ENCODE peak calls at places on chromosome 9, in five cellular contexts. One of them, this sample, is unnamed.

GRCh38 chr9:77820293-77820954 is 172.3 kb upstream of the GNA14 start:
- DNase-seq in hepatocyte: peak
- DNase-seq in non-pigmented ciliary epithelial cell: no peak
- DNase-seq in stimulated activated CD4-positive, alpha-beta T cell treated with anti-CD3 and anti-CD28 coated beads, Interleukin-2, amount 100 ng/mL, for 4 hours: no peak
- DNase-seq in GM03348: peak
- DNase-seq in this sample: no peak

GRCh38 chr9:91117959-91118651 is 243.6 kb downstream of the AUH start:
- DNase-seq in GM03348: peak
- DNase-seq in stimulated activated CD4-positive, alpha-beta T cell treated with anti-CD3 and anti-CD28 coated beads, Interleukin-2, amount 100 ng/mL, for 4 hours: no peak
- DNase-seq in hepatocyte: peak
- DNase-seq in non-pigmented ciliary epithelial cell: peak
- DNase-seq in this sample: peak

GRCh38 chr9:124436320-124436719 is 13.9 kb upstream of the ADGRD2 start:
- DNase-seq in GM03348: no peak
- DNase-seq in hepatocyte: no peak
- DNase-seq in stimulated activated CD4-positive, alpha-beta T cell treated with anti-CD3 and anti-CD28 coated beads, Interleukin-2, amount 100 ng/mL, for 4 hours: no peak
- DNase-seq in non-pigmented ciliary epithelial cell: no peak
- DNase-seq in this sample: no peak

GRCh38 chr9:93209576-93210323 is 25.8 kb downstream of the WNK2 start:
- DNase-seq in GM03348: no peak
- DNase-seq in hepatocyte: no peak
- DNase-seq in stimulated activated CD4-positive, alpha-beta T cell treated with anti-CD3 and anti-CD28 coated beads, Interleukin-2, amount 100 ng/mL, for 4 hours: no peak
- DNase-seq in non-pigmented ciliary epithelial cell: no peak
- DNase-seq in this sample: no peak

GRCh38 chr9:126692759-126693427 is 79.2 kb downstream of the LMX1B start:
- DNase-seq in stimulated activated CD4-positive, alpha-beta T cell treated with anti-CD3 and anti-CD28 coated beads, Interleukin-2, amount 100 ng/mL, for 4 hours: no peak
- DNase-seq in non-pigmented ciliary epithelial cell: no peak
- DNase-seq in hepatocyte: no peak
- DNase-seq in GM03348: no peak
- DNase-seq in this sample: no peak

GRCh38 chr9:72315089-72315509 is 49.9 kb downstream of the ZFAND5 start:
- DNase-seq in non-pigmented ciliary epithelial cell: no peak
- DNase-seq in hepatocyte: peak
- DNase-seq in GM03348: peak
- DNase-seq in stimulated activated CD4-positive, alpha-beta T cell treated with anti-CD3 and anti-CD28 coated beads, Interleukin-2, amount 100 ng/mL, for 4 hours: no peak
- DNase-seq in this sample: peak

GRCh38 chr9:131738838-131739191 is 1.1 kb downstream of the RAPGEF1 start:
- DNase-seq in non-pigmented ciliary epithelial cell: no peak
- DNase-seq in GM03348: no peak
- DNase-seq in stimulated activated CD4-positive, alpha-beta T cell treated with anti-CD3 and anti-CD28 coated beads, Interleukin-2, amount 100 ng/mL, for 4 hours: no peak
- DNase-seq in hepatocyte: peak
- DNase-seq in this sample: no peak

GRCh38 chr9:34659592-34660253 is 2.7 kb downstream of the CCL27 start:
- DNase-seq in GM03348: no peak
- DNase-seq in hepatocyte: peak
- DNase-seq in non-pigmented ciliary epithelial cell: no peak
- DNase-seq in stimulated activated CD4-positive, alpha-beta T cell treated with anti-CD3 and anti-CD28 coated beads, Interleukin-2, amount 100 ng/mL, for 4 hours: no peak
- DNase-seq in this sample: no peak

GRCh38 chr9:124292696-124293593 is 35.2 kb downstream of the NEK6 start:
- DNase-seq in stimulated activated CD4-positive, alpha-beta T cell treated with anti-CD3 and anti-CD28 coated beads, Interleukin-2, amount 100 ng/mL, for 4 hours: no peak
- DNase-seq in non-pigmented ciliary epithelial cell: no peak
- DNase-seq in GM03348: no peak
- DNase-seq in hepatocyte: no peak
- DNase-seq in this sample: no peak

GRCh38 chr9:136806067-136806466 is 1.7 kb upstream of the RABL6 start:
- DNase-seq in GM03348: no peak
- DNase-seq in stimulated activated CD4-positive, alpha-beta T cell treated with anti-CD3 and anti-CD28 coated beads, Interleukin-2, amount 100 ng/mL, for 4 hours: no peak
- DNase-seq in non-pigmented ciliary epithelial cell: no peak
- DNase-seq in hepatocyte: no peak
- DNase-seq in this sample: no peak

GRCh38 chr9:104780796-104781395 is 17.0 kb downstream of the NIPSNAP3B start:
- DNase-seq in stimulated activated CD4-positive, alpha-beta T cell treated with anti-CD3 and anti-CD28 coated beads, Interleukin-2, amount 100 ng/mL, for 4 hours: no peak
- DNase-seq in hepatocyte: no peak
- DNase-seq in non-pigmented ciliary epithelial cell: no peak
- DNase-seq in GM03348: peak
- DNase-seq in this sample: peak

GRCh38 chr9:88197781-88198345 is 59.6 kb upstream of the SPATA31C2 start:
- DNase-seq in non-pigmented ciliary epithelial cell: peak
- DNase-seq in stimulated activated CD4-positive, alpha-beta T cell treated with anti-CD3 and anti-CD28 coated beads, Interleukin-2, amount 100 ng/mL, for 4 hours: no peak
- DNase-seq in GM03348: peak
- DNase-seq in hepatocyte: peak
- DNase-seq in this sample: peak

GRCh38 chr9:110842169-110842568 is 173.6 kb downstream of the MUSK start:
- DNase-seq in hepatocyte: peak
- DNase-seq in non-pigmented ciliary epithelial cell: no peak
- DNase-seq in GM03348: no peak
- DNase-seq in stimulated activated CD4-positive, alpha-beta T cell treated with anti-CD3 and anti-CD28 coated beads, Interleukin-2, amount 100 ng/mL, for 4 hours: no peak
- DNase-seq in this sample: no peak

GRCh38 chr9:36840895-36841536 is 193.1 kb downstream of the PAX5 start:
- DNase-seq in non-pigmented ciliary epithelial cell: no peak
- DNase-seq in stimulated activated CD4-positive, alpha-beta T cell treated with anti-CD3 and anti-CD28 coated beads, Interleukin-2, amount 100 ng/mL, for 4 hours: no peak
- DNase-seq in hepatocyte: no peak
- DNase-seq in GM03348: no peak
- DNase-seq in this sample: no peak

GRCh38 chr9:34171753-34172535 is 6.9 kb upstream of the UBAP1 start:
- DNase-seq in stimulated activated CD4-positive, alpha-beta T cell treated with anti-CD3 and anti-CD28 coated beads, Interleukin-2, amount 100 ng/mL, for 4 hours: no peak
- DNase-seq in GM03348: no peak
- DNase-seq in hepatocyte: no peak
- DNase-seq in non-pigmented ciliary epithelial cell: no peak
- DNase-seq in this sample: no peak

GRCh38 chr9:764105-764524 is 77.4 kb upstream of the DMRT1 start:
- DNase-seq in non-pigmented ciliary epithelial cell: no peak
- DNase-seq in GM03348: peak
- DNase-seq in stimulated activated CD4-positive, alpha-beta T cell treated with anti-CD3 and anti-CD28 coated beads, Interleukin-2, amount 100 ng/mL, for 4 hours: no peak
- DNase-seq in hepatocyte: peak
- DNase-seq in this sample: no peak

GRCh38 chr9:114006155-114006550 is 71.9 kb downstream of the AMBP start:
- DNase-seq in hepatocyte: no peak
- DNase-seq in stimulated activated CD4-positive, alpha-beta T cell treated with anti-CD3 and anti-CD28 coated beads, Interleukin-2, amount 100 ng/mL, for 4 hours: no peak
- DNase-seq in GM03348: no peak
- DNase-seq in non-pigmented ciliary epithelial cell: no peak
- DNase-seq in this sample: no peak